ENCODE peak calls at places on chromosomes 4 and X, in six cellular contexts. W, S, X, N, H and A are unnamed samples.

GRCh38 chr4:83993774-83994173 is 457.9 kb downstream of the GPAT3 start:
- ATAC-seq in S (no peak), N (no peak), W (no peak), H (no peak), X (no peak), A (peak)

GRCh38 chrX:33273521-33273920 is 62.2 kb upstream of the DMD start:
- ATAC-seq in H (no peak), W (peak), N (no peak), X (no peak), S (no peak), A (no peak)

GRCh38 chrX:10548681-10549080 is 71.7 kb downstream of the MID1 start:
- ATAC-seq in N (no peak), X (no peak), H (no peak), W (no peak), S (no peak), A (peak)

GRCh38 chr4:83138979-83139378 is 24.4 kb upstream of the PLAC8 start:
- ATAC-seq in S (peak), H (peak), N (peak), W (no peak), X (no peak), A (no peak)

GRCh38 chrX:119425050-119425449 is 25.9 kb downstream of the SLC25A43 start:
- ATAC-seq in H (no peak), N (no peak), W (no peak), X (no peak), S (no peak), A (no peak)

GRCh38 chrX:48813605-48814004 is 11.7 kb downstream of the HDAC6 start:
- ATAC-seq in W (no peak), S (no peak), H (no peak), N (no peak), X (peak), A (no peak)

GRCh38 chrX:153794897-153795816 is 689 bp downstream of the SSR4 start:
- ATAC-seq in S (peak), X (peak), N (peak), H (peak), W (peak), A (peak)

GRCh38 chrX:150767475-150768131 is 74.4 kb downstream of the MTMR1 start:
- ATAC-seq in S (no peak), W (peak), N (no peak), H (no peak), X (peak), A (peak)

GRCh38 chrX:79259073-79259689 is 108.0 kb downstream of the ITM2A start:
- ATAC-seq in W (no peak), S (peak), N (peak), H (peak), X (peak), A (no peak)

GRCh38 chr4:108361886-108362285 is 193.2 kb upstream of the LEF1 start:
- ATAC-seq in X (no peak), W (peak), H (no peak), S (no peak), N (no peak), A (no peak)

GRCh38 chr4:108881190-108881589 is 118.3 kb upstream of the ETNPPL start:
- ATAC-seq in S (no peak), H (no peak), X (no peak), W (peak), N (no peak), A (peak)

GRCh38 chrX:101639583-101639982 is 20.1 kb downstream of the ARMCX2 start:
- ATAC-seq in X (no peak), H (no peak), N (no peak), W (no peak), S (no peak), A (no peak)

GRCh38 chr4:98275129-98275528 is 13.9 kb downstream of the RAP1GDS1 start:
- ATAC-seq in S (no peak), N (no peak), X (no peak), W (no peak), H (no peak), A (no peak)

GRCh38 chr4:21882050-21882839 is 66.3 kb downstream of the KCNIP4 start:
- ATAC-seq in N (no peak), X (no peak), H (no peak), S (no peak), W (peak), A (no peak)

GRCh38 chr4:158625544-158625943 is 46.1 kb downstream of the C4orf46 start:
- ATAC-seq in H (no peak), S (no peak), N (no peak), W (no peak), X (no peak), A (no peak)

GRCh38 chr4:116599859-116600258 is 485.5 kb downstream of the TRAM1L1 start:
- ATAC-seq in N (no peak), X (no peak), W (no peak), H (no peak), S (no peak), A (peak)

GRCh38 chr4:37000281-37000680 is 244.3 kb upstream of the NWD2 start:
- ATAC-seq in N (no peak), S (no peak), X (no peak), H (no peak), W (no peak), A (no peak)

GRCh38 chrX:1657367-1658082 is 42.7 kb downstream of the ASMT start:
- ATAC-seq in N (peak), W (peak), X (peak), H (peak), S (peak), A (peak)

GRCh38 chrX:3663576-3664290 is 49.7 kb downstream of the PRKX start:
- ATAC-seq in W (no peak), N (no peak), S (no peak), H (no peak), X (peak), A (no peak)

GRCh38 chr4:26726655-26727387 is 133.8 kb upstream of the STIM2 start:
- ATAC-seq in W (no peak), S (no peak), N (no peak), X (no peak), H (no peak), A (peak)